ENCODE peak calls at places on chromosomes 1 and 21, in nine cellular contexts. Z is endodermal cell; D is thoracic aorta; Y is CD8-positive, alpha-beta T cell; Q is astrocyte; V is WERI-Rb-1; L is BJ; A is left ventricle myocardium inferior; C is heart right ventricle. B is an unnamed sample.
A peak's percentile ranks its signal among the peaks of the same experiment; 100 is the strongest.

GRCh38 chr1:20138346-20138745 is 777 bp upstream of the PLA2G2F start:
- DNase-seq in Z (no peak), D (no peak), Y (no peak), Q (no peak), V (no peak), L (no peak), A (no peak), C (no peak), B (no peak)

GRCh38 chr1:81550753-81551152 is 250.0 kb upstream of the ADGRL2 start:
- DNase-seq in Z (no peak), D (no peak), Y (no peak), Q (no peak), V (no peak), L (no peak), A (no peak), C (no peak), B (no peak)

GRCh38 chr1:173164178-173164577 is 43.0 kb downstream of the TNFSF4 start:
- DNase-seq in Z (no peak), D (no peak), Y (no peak), Q (no peak), V (no peak), L (no peak), A (no peak), C (no peak), B (no peak)

GRCh38 chr1:104353580-104353979 is 603.9 kb downstream of the AMY1C start:
- DNase-seq in Z (no peak), D (no peak), Y (no peak), Q (no peak), V (no peak), L (no peak), A (no peak), C (no peak), B (no peak)

GRCh38 chr1:167544447-167544846 is 9.1 kb downstream of the CREG1 start:
- DNase-seq in Z (no peak), D (no peak), Y (no peak), Q (no peak), V (no peak), L (no peak), A (no peak), C (no peak), B (no peak)

GRCh38 chr21:39604951-39605350 is 7.8 kb upstream of the B3GALT5 start:
- DNase-seq in Z (no peak), D (no peak), Y (no peak), Q (no peak), V (no peak), L (no peak), A (no peak), C (no peak), B (no peak)

GRCh38 chr1:156925154-156926010 is 5.0 kb downstream of the LRRC71 start:
- DNase-seq in Z (no peak), D (no peak), Y (no peak), Q (no peak), V (no peak), L (no peak), A (no peak), C (no peak), B (no peak)

GRCh38 chr21:36663033-36663855 is 35.7 kb upstream of the SIM2 start:
- DNase-seq in Z (no peak), D (no peak), Y (no peak), Q (no peak), V (no peak), L (no peak), A (no peak), C (no peak), B (no peak)

GRCh38 chr1:167342846-167343245 is 122.2 kb downstream of the POU2F1 start:
- DNase-seq in Z (no peak), D (no peak), Y (no peak), Q (no peak), V (no peak), L (no peak), A (no peak), C (no peak), B (no peak)

GRCh38 chr1:156146749-156147405 is 6.5 kb upstream of the SEMA4A start:
- DNase-seq in Z (no peak), D (no peak), Y (no peak), Q (no peak), V (no peak), L (no peak), A (no peak), C (peak; percentile 25), B (no peak)

GRCh38 chr1:161038523-161039153 is at the start of gene TSTD1:
- DNase-seq in Z (peak; percentile 92), D (no peak), Y (peak; percentile 86), Q (no peak), V (peak; percentile 82), L (no peak), A (peak; percentile 52), C (peak; percentile 51), B (no peak)

GRCh38 chr1:112397051-112397471 is 1.0 kb downstream of the CTTNBP2NL start:
- DNase-seq in Z (no peak), D (no peak), Y (no peak), Q (no peak), V (no peak), L (no peak), A (no peak), C (no peak), B (no peak)

GRCh38 chr1:7912743-7913557 is 27.7 kb downstream of the TNFRSF9 start:
- DNase-seq in Z (peak; percentile 74), D (no peak), Y (no peak), Q (no peak), V (no peak), L (no peak), A (no peak), C (no peak), B (no peak)

GRCh38 chr21:45972353-45972715 is 9.2 kb upstream of the COL6A1 start:
- DNase-seq in Z (no peak), D (no peak), Y (no peak), Q (no peak), V (peak; percentile 11), L (no peak), A (peak; percentile 56), C (no peak), B (no peak)

GRCh38 chr1:26075421-26076144 is 8.2 kb upstream of the TRIM63 start:
- DNase-seq in Z (no peak), D (no peak), Y (no peak), Q (no peak), V (no peak), L (no peak), A (peak; percentile 40), C (no peak), B (no peak)

GRCh38 chr1:169001353-169001752 is 105.1 kb upstream of the ATP1B1 start:
- DNase-seq in Z (no peak), D (no peak), Y (no peak), Q (no peak), V (no peak), L (no peak), A (no peak), C (no peak), B (no peak)

GRCh38 chr1:18800258-18800657 is 59.2 kb downstream of the TAS1R2 start:
- DNase-seq in Z (no peak), D (no peak), Y (no peak), Q (no peak), V (no peak), L (no peak), A (no peak), C (no peak), B (no peak)

GRCh38 chr1:116912846-116913245 is 3.1 kb downstream of the PTGFRN start:
- DNase-seq in Z (no peak), D (no peak), Y (no peak), Q (no peak), V (no peak), L (no peak), A (no peak), C (no peak), B (no peak)

GRCh38 chr1:37616330-37616729 is 18.4 kb downstream of the RSPO1 start:
- DNase-seq in Z (no peak), D (no peak), Y (no peak), Q (no peak), V (no peak), L (no peak), A (no peak), C (no peak), B (no peak)

GRCh38 chr1:37628026-37628556 is 6.6 kb downstream of the RSPO1 start:
- DNase-seq in Z (no peak), D (no peak), Y (no peak), Q (no peak), V (peak; percentile 88), L (no peak), A (no peak), C (no peak), B (no peak)

GRCh38 chr1:37620707-37621106 is 14.0 kb downstream of the RSPO1 start:
- DNase-seq in Z (no peak), D (no peak), Y (no peak), Q (no peak), V (no peak), L (no peak), A (no peak), C (no peak), B (no peak)

GRCh38 chr1:37621326-37621870 is 13.3 kb downstream of the RSPO1 start:
- DNase-seq in Z (no peak), D (no peak), Y (no peak), Q (no peak), V (no peak), L (no peak), A (no peak), C (no peak), B (no peak)

DNA sequence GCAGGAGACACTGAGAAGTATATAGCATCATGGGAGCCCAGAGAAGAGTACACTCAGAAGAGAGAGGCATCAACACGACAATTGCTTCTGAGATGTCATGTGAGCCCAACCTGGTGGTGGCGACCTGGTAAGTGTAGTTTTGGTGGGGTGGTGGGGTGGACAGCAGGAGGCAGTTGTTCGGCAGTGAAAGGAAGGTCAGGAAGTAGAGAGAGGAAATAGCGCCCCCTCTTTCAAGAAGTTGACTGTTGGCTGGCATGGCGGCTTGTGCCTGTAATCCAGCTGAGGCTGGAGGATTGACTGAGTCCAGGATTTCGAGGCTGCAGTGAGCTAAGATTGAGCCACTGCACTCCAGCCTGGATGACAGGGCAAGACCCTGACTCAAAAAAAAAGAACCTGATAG is 12.6 kb downstream of the RSPO1 start:
- DNase-seq in Z (peak; percentile 80), D (no peak), Y (no peak), Q (no peak), V (no peak), L (no peak), A (no peak), C (no peak), B (no peak)
- H3K27me3 ChIP-seq in Z (peaks cover 95% of the 10 kb centered on the region), D (no peaks in the 10 kb centered on the region), Y (no peaks in the 10 kb centered on the region), Q (peaks cover 19% of the 10 kb centered on the region), V (no peaks in the 10 kb centered on the region), L (peaks cover 2% of the 10 kb centered on the region), A (peaks cover 99% of the 10 kb centered on the region), C (peaks cover 81% of the 10 kb centered on the region), B (peaks cover 13% of the 10 kb centered on the region)

GRCh38 chr1:232806071-232806510 is 875 bp downstream of the MAP10 start:
- DNase-seq in Z (no peak), D (no peak), Y (no peak), Q (no peak), V (no peak), L (no peak), A (no peak), C (no peak), B (no peak)
- H3K4me3 ChIP-seq in Z (peak overlapping the region; percentile 81), D (peak overlapping the region; percentile 81), Y (peak overlapping the region; percentile 72), Q (peak overlapping the region; percentile 67), V (peak overlapping the region; percentile 46), L (peak overlapping the region; percentile 59), A (peak overlapping the region; percentile 79), C (peak overlapping the region; percentile 80), B (peak overlapping the region; percentile 73)

GRCh38 chr1:46667782-46668760 is at the start of gene ATPAF1:
- DNase-seq in Z (peak; percentile 92), D (peak; percentile 18), Y (peak; percentile 49), Q (peak; percentile 59), V (peak; percentile 56), L (no peak), A (peak; percentile 76), C (peak; percentile 59), B (peak; percentile 43)
- TF ChIP-seq CTCF in Z (no peak), D (no peak), Y (no peak), Q (no peak), V (no peak), L (no peak), A (no peak), C (no peak), B (no peak)

GRCh38 chr1:205041121-205041758 is 1.8 kb upstream of the CNTN2 start:
- DNase-seq in Z (no peak), D (no peak), Y (no peak), Q (no peak), V (no peak), L (no peak), A (no peak), C (no peak), B (no peak)
- H3K27me3 ChIP-seq in Z (peaks cover 74% of the 10 kb centered on the region), D (no peaks in the 10 kb centered on the region), Y (peaks cover 9% of the 10 kb centered on the region), Q (peaks cover 70% of the 10 kb centered on the region), V (no peaks in the 10 kb centered on the region), L (peaks cover 38% of the 10 kb centered on the region), A (peaks cover 63% of the 10 kb centered on the region), C (peaks cover 52% of the 10 kb centered on the region), B (peaks cover 48% of the 10 kb centered on the region)